ENCODE peak calls at places on chromosomes 4 and X, in four cellular contexts. One of them, this sample, is unnamed.

GRCh38 chr4:174260099-174260498 is 23.4 kb downstream of the FBXO8 start:
- DNase-seq in suprapubic skin: no peak
- DNase-seq in dorsolateral prefrontal cortex: no peak
- DNase-seq in omental fat pad: no peak
- DNase-seq in this sample: no peak

GRCh38 chr4:176238819-176239218 is 30.2 kb downstream of the ASB5 start:
- DNase-seq in suprapubic skin: no peak
- DNase-seq in dorsolateral prefrontal cortex: no peak
- DNase-seq in omental fat pad: no peak
- DNase-seq in this sample: no peak

GRCh38 chr4:13547563-13548041 is 3.3 kb upstream of the NKX3-2 start:
- DNase-seq in suprapubic skin: no peak
- DNase-seq in dorsolateral prefrontal cortex: no peak
- DNase-seq in omental fat pad: no peak
- DNase-seq in this sample: no peak

GRCh38 chrX:48059296-48059639 is 12.2 kb downstream of the ZNF630 start:
- DNase-seq in suprapubic skin: no peak
- DNase-seq in dorsolateral prefrontal cortex: no peak
- DNase-seq in omental fat pad: no peak
- DNase-seq in this sample: no peak

GRCh38 chr4:172202480-172203076 is 389.4 kb downstream of the GALNTL6 start:
- DNase-seq in suprapubic skin: no peak
- DNase-seq in dorsolateral prefrontal cortex: no peak
- DNase-seq in omental fat pad: no peak
- DNase-seq in this sample: peak

GRCh38 chr4:153143527-153144348 is 60.5 kb upstream of the TRIM2 start:
- DNase-seq in suprapubic skin: no peak
- DNase-seq in dorsolateral prefrontal cortex: no peak
- DNase-seq in omental fat pad: no peak
- DNase-seq in this sample: no peak

GRCh38 chr4:64271601-64272081 is 137.6 kb downstream of the TECRL start:
- DNase-seq in suprapubic skin: no peak
- DNase-seq in dorsolateral prefrontal cortex: no peak
- DNase-seq in omental fat pad: no peak
- DNase-seq in this sample: no peak

GRCh38 chr4:100872811-100873210 is 355.0 kb upstream of the EMCN start:
- DNase-seq in suprapubic skin: no peak
- DNase-seq in dorsolateral prefrontal cortex: no peak
- DNase-seq in omental fat pad: no peak
- DNase-seq in this sample: no peak

GRCh38 chr4:113636438-113636818 is 125.1 kb downstream of the CAMK2D start:
- DNase-seq in suprapubic skin: no peak
- DNase-seq in dorsolateral prefrontal cortex: no peak
- DNase-seq in omental fat pad: no peak
- DNase-seq in this sample: peak

GRCh38 chr4:111806331-111806730 is 338.9 kb upstream of the FAM241A start:
- DNase-seq in suprapubic skin: no peak
- DNase-seq in dorsolateral prefrontal cortex: no peak
- DNase-seq in omental fat pad: no peak
- DNase-seq in this sample: no peak

GRCh38 chr4:79623125-79623905 is 215.3 kb upstream of the GK2 start:
- DNase-seq in suprapubic skin: no peak
- DNase-seq in dorsolateral prefrontal cortex: no peak
- DNase-seq in omental fat pad: no peak
- DNase-seq in this sample: no peak

GRCh38 chr4:44845993-44846392 is 119.6 kb upstream of the GNPDA2 start:
- DNase-seq in suprapubic skin: no peak
- DNase-seq in dorsolateral prefrontal cortex: no peak
- DNase-seq in omental fat pad: no peak
- DNase-seq in this sample: no peak

GRCh38 chr4:175087156-175087555 is 169.0 kb downstream of the ADAM29 start:
- DNase-seq in suprapubic skin: no peak
- DNase-seq in dorsolateral prefrontal cortex: no peak
- DNase-seq in omental fat pad: no peak
- DNase-seq in this sample: no peak

GRCh38 chr4:187227907-187228699 is 504.4 kb upstream of the FAT1 start:
- DNase-seq in suprapubic skin: no peak
- DNase-seq in dorsolateral prefrontal cortex: no peak
- DNase-seq in omental fat pad: no peak
- DNase-seq in this sample: no peak

GRCh38 chr4:6938237-6938636 is 28.6 kb downstream of the TBC1D14 start:
- DNase-seq in suprapubic skin: no peak
- DNase-seq in dorsolateral prefrontal cortex: no peak
- DNase-seq in omental fat pad: no peak
- DNase-seq in this sample: peak

GRCh38 chr4:128461300-128462103 is 173.9 kb upstream of the PGRMC2 start:
- DNase-seq in suprapubic skin: no peak
- DNase-seq in dorsolateral prefrontal cortex: no peak
- DNase-seq in omental fat pad: no peak
- DNase-seq in this sample: no peak

GRCh38 chrX:40971736-40972135 is 113.5 kb upstream of the USP9X start:
- DNase-seq in suprapubic skin: no peak
- DNase-seq in dorsolateral prefrontal cortex: no peak
- DNase-seq in omental fat pad: no peak
- DNase-seq in this sample: no peak

GRCh38 chr4:183798249-183798920 is 106.7 kb upstream of the STOX2 start:
- DNase-seq in suprapubic skin: no peak
- DNase-seq in dorsolateral prefrontal cortex: no peak
- DNase-seq in omental fat pad: no peak
- DNase-seq in this sample: no peak

GRCh38 chr4:155684892-155685550 is 18.4 kb downstream of the GUCY1A1 start:
- DNase-seq in suprapubic skin: no peak
- DNase-seq in dorsolateral prefrontal cortex: no peak
- DNase-seq in omental fat pad: no peak
- DNase-seq in this sample: no peak

GRCh38 chr4:89184407-89184806 is 73.1 kb downstream of the TIGD2 start:
- DNase-seq in suprapubic skin: no peak
- DNase-seq in dorsolateral prefrontal cortex: no peak
- DNase-seq in omental fat pad: no peak
- DNase-seq in this sample: no peak